ENCODE peak calls at places on chromosomes 7 and 10, in nine cellular contexts. One of them, this sample, is unnamed.

GRCh38 chr10:72816565-72816964 is 77.0 kb upstream of the OIT3 start:
- DNase-seq in CD4-positive, alpha-beta memory T cell: no peak
- DNase-seq in GM12864: no peak
- DNase-seq in NCI-H345: no peak
- DNase-seq in NCI-H1105 treated with DMSO at 0.1 percent for 48 hours: no peak
- DNase-seq in amygdala: no peak
- DNase-seq in stimulated activated naive CD8-positive, alpha-beta T cell treated with anti-CD3 and anti-CD28 coated beads, Interleukin-15, Interleukin-2, amounts not matched to agents 100 U/mL and 50 U/mL, for 24 hours: no peak
- DNase-seq in naive thymus-derived CD8-positive, alpha-beta T cell: no peak
- DNase-seq in left cardiac atrium: no peak
- DNase-seq in this sample: no peak

GRCh38 chr7:76272872-76273271 is 29.6 kb upstream of the HSPB1 start:
- DNase-seq in CD4-positive, alpha-beta memory T cell: no peak
- DNase-seq in GM12864: no peak
- DNase-seq in NCI-H345: peak; percentile 17
- DNase-seq in NCI-H1105 treated with DMSO at 0.1 percent for 48 hours: no peak
- DNase-seq in amygdala: no peak
- DNase-seq in stimulated activated naive CD8-positive, alpha-beta T cell treated with anti-CD3 and anti-CD28 coated beads, Interleukin-15, Interleukin-2, amounts not matched to agents 100 U/mL and 50 U/mL, for 24 hours: no peak
- DNase-seq in naive thymus-derived CD8-positive, alpha-beta T cell: no peak
- DNase-seq in left cardiac atrium: no peak
- DNase-seq in this sample: no peak

GRCh38 chr7:48171190-48171589 is at the start of gene ABCA13:
- DNase-seq in CD4-positive, alpha-beta memory T cell: no peak
- DNase-seq in GM12864: no peak
- DNase-seq in NCI-H345: no peak
- DNase-seq in NCI-H1105 treated with DMSO at 0.1 percent for 48 hours: no peak
- DNase-seq in amygdala: no peak
- DNase-seq in stimulated activated naive CD8-positive, alpha-beta T cell treated with anti-CD3 and anti-CD28 coated beads, Interleukin-15, Interleukin-2, amounts not matched to agents 100 U/mL and 50 U/mL, for 24 hours: no peak
- DNase-seq in naive thymus-derived CD8-positive, alpha-beta T cell: no peak
- DNase-seq in left cardiac atrium: no peak
- DNase-seq in this sample: no peak

GRCh38 chr7:30470783-30471182 is 7.8 kb downstream of the NOD1 start:
- DNase-seq in CD4-positive, alpha-beta memory T cell: no peak
- DNase-seq in GM12864: no peak
- DNase-seq in NCI-H345: peak; percentile 53
- DNase-seq in NCI-H1105 treated with DMSO at 0.1 percent for 48 hours: peak; percentile 84
- DNase-seq in amygdala: no peak
- DNase-seq in stimulated activated naive CD8-positive, alpha-beta T cell treated with anti-CD3 and anti-CD28 coated beads, Interleukin-15, Interleukin-2, amounts not matched to agents 100 U/mL and 50 U/mL, for 24 hours: no peak
- DNase-seq in naive thymus-derived CD8-positive, alpha-beta T cell: no peak
- DNase-seq in left cardiac atrium: peak; percentile 65
- DNase-seq in this sample: no peak

GRCh38 chr10:88858493-88858892 is 6.8 kb upstream of the ANKRD22 start:
- DNase-seq in CD4-positive, alpha-beta memory T cell: no peak
- DNase-seq in GM12864: no peak
- DNase-seq in NCI-H345: no peak
- DNase-seq in NCI-H1105 treated with DMSO at 0.1 percent for 48 hours: no peak
- DNase-seq in amygdala: no peak
- DNase-seq in stimulated activated naive CD8-positive, alpha-beta T cell treated with anti-CD3 and anti-CD28 coated beads, Interleukin-15, Interleukin-2, amounts not matched to agents 100 U/mL and 50 U/mL, for 24 hours: no peak
- DNase-seq in naive thymus-derived CD8-positive, alpha-beta T cell: no peak
- DNase-seq in left cardiac atrium: no peak
- DNase-seq in this sample: no peak

GRCh38 chr7:134350682-134351081 is 34.0 kb upstream of the SLC35B4 start:
- DNase-seq in CD4-positive, alpha-beta memory T cell: no peak
- DNase-seq in GM12864: no peak
- DNase-seq in NCI-H345: no peak
- DNase-seq in NCI-H1105 treated with DMSO at 0.1 percent for 48 hours: no peak
- DNase-seq in amygdala: no peak
- DNase-seq in stimulated activated naive CD8-positive, alpha-beta T cell treated with anti-CD3 and anti-CD28 coated beads, Interleukin-15, Interleukin-2, amounts not matched to agents 100 U/mL and 50 U/mL, for 24 hours: no peak
- DNase-seq in naive thymus-derived CD8-positive, alpha-beta T cell: no peak
- DNase-seq in left cardiac atrium: no peak
- DNase-seq in this sample: no peak

GRCh38 chr10:82211331-82211730 is 336.3 kb downstream of the NRG3 start:
- DNase-seq in CD4-positive, alpha-beta memory T cell: no peak
- DNase-seq in GM12864: no peak
- DNase-seq in NCI-H345: no peak
- DNase-seq in NCI-H1105 treated with DMSO at 0.1 percent for 48 hours: no peak
- DNase-seq in amygdala: no peak
- DNase-seq in stimulated activated naive CD8-positive, alpha-beta T cell treated with anti-CD3 and anti-CD28 coated beads, Interleukin-15, Interleukin-2, amounts not matched to agents 100 U/mL and 50 U/mL, for 24 hours: no peak
- DNase-seq in naive thymus-derived CD8-positive, alpha-beta T cell: no peak
- DNase-seq in left cardiac atrium: peak; percentile 28
- DNase-seq in this sample: no peak

GRCh38 chr7:31087351-31087750 is 35.2 kb downstream of the ADCYAP1R1 start:
- DNase-seq in CD4-positive, alpha-beta memory T cell: no peak
- DNase-seq in GM12864: no peak
- DNase-seq in NCI-H345: no peak
- DNase-seq in NCI-H1105 treated with DMSO at 0.1 percent for 48 hours: no peak
- DNase-seq in amygdala: no peak
- DNase-seq in stimulated activated naive CD8-positive, alpha-beta T cell treated with anti-CD3 and anti-CD28 coated beads, Interleukin-15, Interleukin-2, amounts not matched to agents 100 U/mL and 50 U/mL, for 24 hours: no peak
- DNase-seq in naive thymus-derived CD8-positive, alpha-beta T cell: no peak
- DNase-seq in left cardiac atrium: no peak
- DNase-seq in this sample: peak; percentile 28

GRCh38 chr7:12244129-12244528 is 33.0 kb downstream of the TMEM106B start:
- DNase-seq in CD4-positive, alpha-beta memory T cell: no peak
- DNase-seq in GM12864: no peak
- DNase-seq in NCI-H345: no peak
- DNase-seq in NCI-H1105 treated with DMSO at 0.1 percent for 48 hours: no peak
- DNase-seq in amygdala: no peak
- DNase-seq in stimulated activated naive CD8-positive, alpha-beta T cell treated with anti-CD3 and anti-CD28 coated beads, Interleukin-15, Interleukin-2, amounts not matched to agents 100 U/mL and 50 U/mL, for 24 hours: no peak
- DNase-seq in naive thymus-derived CD8-positive, alpha-beta T cell: no peak
- DNase-seq in left cardiac atrium: peak; percentile 28
- DNase-seq in this sample: no peak

GRCh38 chr10:101236376-101237079 is 7.3 kb upstream of the LBX1 start:
- DNase-seq in CD4-positive, alpha-beta memory T cell: no peak
- DNase-seq in GM12864: no peak
- DNase-seq in NCI-H345: no peak
- DNase-seq in NCI-H1105 treated with DMSO at 0.1 percent for 48 hours: no peak
- DNase-seq in amygdala: no peak
- DNase-seq in stimulated activated naive CD8-positive, alpha-beta T cell treated with anti-CD3 and anti-CD28 coated beads, Interleukin-15, Interleukin-2, amounts not matched to agents 100 U/mL and 50 U/mL, for 24 hours: no peak
- DNase-seq in naive thymus-derived CD8-positive, alpha-beta T cell: no peak
- DNase-seq in left cardiac atrium: no peak
- DNase-seq in this sample: no peak

GRCh38 chr10:30433779-30434272 is at the start of gene MAP3K8:
- DNase-seq in CD4-positive, alpha-beta memory T cell: peak; percentile 79
- DNase-seq in GM12864: peak; percentile 75
- DNase-seq in NCI-H345: peak; percentile 65
- DNase-seq in NCI-H1105 treated with DMSO at 0.1 percent for 48 hours: peak; percentile 51
- DNase-seq in amygdala: peak; percentile 60
- DNase-seq in stimulated activated naive CD8-positive, alpha-beta T cell treated with anti-CD3 and anti-CD28 coated beads, Interleukin-15, Interleukin-2, amounts not matched to agents 100 U/mL and 50 U/mL, for 24 hours: peak; percentile 93
- DNase-seq in naive thymus-derived CD8-positive, alpha-beta T cell: peak; percentile 61
- DNase-seq in left cardiac atrium: peak; percentile 95
- DNase-seq in this sample: peak; percentile 98

GRCh38 chr7:26705567-26705966 is 158.8 kb downstream of the SKAP2 start:
- DNase-seq in CD4-positive, alpha-beta memory T cell: no peak
- DNase-seq in GM12864: no peak
- DNase-seq in NCI-H345: peak; percentile 7
- DNase-seq in NCI-H1105 treated with DMSO at 0.1 percent for 48 hours: peak; percentile 85
- DNase-seq in amygdala: no peak
- DNase-seq in stimulated activated naive CD8-positive, alpha-beta T cell treated with anti-CD3 and anti-CD28 coated beads, Interleukin-15, Interleukin-2, amounts not matched to agents 100 U/mL and 50 U/mL, for 24 hours: no peak
- DNase-seq in naive thymus-derived CD8-positive, alpha-beta T cell: no peak
- DNase-seq in left cardiac atrium: no peak
- DNase-seq in this sample: no peak

GRCh38 chr10:87861953-87862643 is 1.2 kb downstream of the KLLN start:
- DNase-seq in CD4-positive, alpha-beta memory T cell: peak; percentile 92
- DNase-seq in GM12864: peak; percentile 99
- DNase-seq in NCI-H345: peak; percentile 66
- DNase-seq in NCI-H1105 treated with DMSO at 0.1 percent for 48 hours: peak; percentile 48
- DNase-seq in amygdala: peak; percentile 91
- DNase-seq in stimulated activated naive CD8-positive, alpha-beta T cell treated with anti-CD3 and anti-CD28 coated beads, Interleukin-15, Interleukin-2, amounts not matched to agents 100 U/mL and 50 U/mL, for 24 hours: peak; percentile 94
- DNase-seq in naive thymus-derived CD8-positive, alpha-beta T cell: peak; percentile 94
- DNase-seq in left cardiac atrium: peak; percentile 97
- DNase-seq in this sample: peak; percentile 99

GRCh38 chr10:78578929-78579328 is 489.8 kb upstream of the ZMIZ1 start:
- DNase-seq in CD4-positive, alpha-beta memory T cell: no peak
- DNase-seq in GM12864: no peak
- DNase-seq in NCI-H345: peak; percentile 21
- DNase-seq in NCI-H1105 treated with DMSO at 0.1 percent for 48 hours: no peak
- DNase-seq in amygdala: no peak
- DNase-seq in stimulated activated naive CD8-positive, alpha-beta T cell treated with anti-CD3 and anti-CD28 coated beads, Interleukin-15, Interleukin-2, amounts not matched to agents 100 U/mL and 50 U/mL, for 24 hours: peak; percentile 72
- DNase-seq in naive thymus-derived CD8-positive, alpha-beta T cell: no peak
- DNase-seq in left cardiac atrium: no peak
- DNase-seq in this sample: no peak

GRCh38 chr10:30784521-30784895 is 155.0 kb upstream of the LYZL2 start:
- DNase-seq in CD4-positive, alpha-beta memory T cell: no peak
- DNase-seq in GM12864: no peak
- DNase-seq in NCI-H345: no peak
- DNase-seq in NCI-H1105 treated with DMSO at 0.1 percent for 48 hours: peak; percentile 44
- DNase-seq in amygdala: no peak
- DNase-seq in stimulated activated naive CD8-positive, alpha-beta T cell treated with anti-CD3 and anti-CD28 coated beads, Interleukin-15, Interleukin-2, amounts not matched to agents 100 U/mL and 50 U/mL, for 24 hours: no peak
- DNase-seq in naive thymus-derived CD8-positive, alpha-beta T cell: no peak
- DNase-seq in left cardiac atrium: no peak
- DNase-seq in this sample: no peak

GRCh38 chr7:45132708-45133320 is 21.3 kb upstream of the TBRG4 start:
- DNase-seq in CD4-positive, alpha-beta memory T cell: no peak
- DNase-seq in GM12864: no peak
- DNase-seq in NCI-H345: no peak
- DNase-seq in NCI-H1105 treated with DMSO at 0.1 percent for 48 hours: no peak
- DNase-seq in amygdala: no peak
- DNase-seq in stimulated activated naive CD8-positive, alpha-beta T cell treated with anti-CD3 and anti-CD28 coated beads, Interleukin-15, Interleukin-2, amounts not matched to agents 100 U/mL and 50 U/mL, for 24 hours: no peak
- DNase-seq in naive thymus-derived CD8-positive, alpha-beta T cell: no peak
- DNase-seq in left cardiac atrium: no peak
- DNase-seq in this sample: peak; percentile 52

GRCh38 chr10:73905256-73906018 is 5.5 kb upstream of the PLAU start:
- DNase-seq in CD4-positive, alpha-beta memory T cell: no peak
- DNase-seq in GM12864: no peak
- DNase-seq in NCI-H345: peak; percentile 47
- DNase-seq in NCI-H1105 treated with DMSO at 0.1 percent for 48 hours: no peak
- DNase-seq in amygdala: no peak
- DNase-seq in stimulated activated naive CD8-positive, alpha-beta T cell treated with anti-CD3 and anti-CD28 coated beads, Interleukin-15, Interleukin-2, amounts not matched to agents 100 U/mL and 50 U/mL, for 24 hours: no peak
- DNase-seq in naive thymus-derived CD8-positive, alpha-beta T cell: no peak
- DNase-seq in left cardiac atrium: no peak
- DNase-seq in this sample: no peak

GRCh38 chr10:130218181-130218641 is 82.0 kb downstream of the GLRX3 start:
- DNase-seq in CD4-positive, alpha-beta memory T cell: no peak
- DNase-seq in GM12864: no peak
- DNase-seq in NCI-H345: no peak
- DNase-seq in NCI-H1105 treated with DMSO at 0.1 percent for 48 hours: no peak
- DNase-seq in amygdala: no peak
- DNase-seq in stimulated activated naive CD8-positive, alpha-beta T cell treated with anti-CD3 and anti-CD28 coated beads, Interleukin-15, Interleukin-2, amounts not matched to agents 100 U/mL and 50 U/mL, for 24 hours: no peak
- DNase-seq in naive thymus-derived CD8-positive, alpha-beta T cell: no peak
- DNase-seq in left cardiac atrium: no peak
- DNase-seq in this sample: peak; percentile 54

GRCh38 chr10:58781873-58782488 is 269.3 kb downstream of the BICC1 start:
- DNase-seq in CD4-positive, alpha-beta memory T cell: peak; percentile 2
- DNase-seq in GM12864: no peak
- DNase-seq in NCI-H345: peak; percentile 38
- DNase-seq in NCI-H1105 treated with DMSO at 0.1 percent for 48 hours: peak; percentile 36
- DNase-seq in amygdala: no peak
- DNase-seq in stimulated activated naive CD8-positive, alpha-beta T cell treated with anti-CD3 and anti-CD28 coated beads, Interleukin-15, Interleukin-2, amounts not matched to agents 100 U/mL and 50 U/mL, for 24 hours: no peak
- DNase-seq in naive thymus-derived CD8-positive, alpha-beta T cell: peak; percentile 12
- DNase-seq in left cardiac atrium: no peak
- DNase-seq in this sample: no peak

GRCh38 chr7:28747854-28748253 is 210.3 kb downstream of the TRIL start:
- DNase-seq in CD4-positive, alpha-beta memory T cell: no peak
- DNase-seq in GM12864: no peak
- DNase-seq in NCI-H345: no peak
- DNase-seq in NCI-H1105 treated with DMSO at 0.1 percent for 48 hours: no peak
- DNase-seq in amygdala: no peak
- DNase-seq in stimulated activated naive CD8-positive, alpha-beta T cell treated with anti-CD3 and anti-CD28 coated beads, Interleukin-15, Interleukin-2, amounts not matched to agents 100 U/mL and 50 U/mL, for 24 hours: no peak
- DNase-seq in naive thymus-derived CD8-positive, alpha-beta T cell: no peak
- DNase-seq in left cardiac atrium: no peak
- DNase-seq in this sample: no peak

GRCh38 chr7:135414850-135415439 is 95.0 kb downstream of the CNOT4 start:
- DNase-seq in CD4-positive, alpha-beta memory T cell: peak; percentile 4
- DNase-seq in GM12864: peak; percentile 24
- DNase-seq in NCI-H345: peak; percentile 34
- DNase-seq in NCI-H1105 treated with DMSO at 0.1 percent for 48 hours: peak; percentile 50
- DNase-seq in amygdala: no peak
- DNase-seq in stimulated activated naive CD8-positive, alpha-beta T cell treated with anti-CD3 and anti-CD28 coated beads, Interleukin-15, Interleukin-2, amounts not matched to agents 100 U/mL and 50 U/mL, for 24 hours: peak; percentile 32
- DNase-seq in naive thymus-derived CD8-positive, alpha-beta T cell: peak; percentile 7
- DNase-seq in left cardiac atrium: no peak
- DNase-seq in this sample: no peak

GRCh38 chr10:17001961-17002749 is 127.5 kb downstream of the CUBN start:
- DNase-seq in CD4-positive, alpha-beta memory T cell: peak; percentile 65
- DNase-seq in GM12864: no peak
- DNase-seq in NCI-H345: no peak
- DNase-seq in NCI-H1105 treated with DMSO at 0.1 percent for 48 hours: no peak
- DNase-seq in amygdala: no peak
- DNase-seq in stimulated activated naive CD8-positive, alpha-beta T cell treated with anti-CD3 and anti-CD28 coated beads, Interleukin-15, Interleukin-2, amounts not matched to agents 100 U/mL and 50 U/mL, for 24 hours: peak; percentile 33
- DNase-seq in naive thymus-derived CD8-positive, alpha-beta T cell: peak; percentile 57
- DNase-seq in left cardiac atrium: peak; percentile 41
- DNase-seq in this sample: no peak

GRCh38 chr7:75950111-75950681 is 35.2 kb downstream of the POR start:
- DNase-seq in CD4-positive, alpha-beta memory T cell: no peak
- DNase-seq in GM12864: no peak
- DNase-seq in NCI-H345: no peak
- DNase-seq in NCI-H1105 treated with DMSO at 0.1 percent for 48 hours: no peak
- DNase-seq in amygdala: no peak
- DNase-seq in stimulated activated naive CD8-positive, alpha-beta T cell treated with anti-CD3 and anti-CD28 coated beads, Interleukin-15, Interleukin-2, amounts not matched to agents 100 U/mL and 50 U/mL, for 24 hours: no peak
- DNase-seq in naive thymus-derived CD8-positive, alpha-beta T cell: no peak
- DNase-seq in left cardiac atrium: peak; percentile 41
- DNase-seq in this sample: no peak

GRCh38 chr10:84943541-84943940 is 615.2 kb downstream of the CCSER2 start:
- DNase-seq in CD4-positive, alpha-beta memory T cell: no peak
- DNase-seq in GM12864: no peak
- DNase-seq in NCI-H345: no peak
- DNase-seq in NCI-H1105 treated with DMSO at 0.1 percent for 48 hours: no peak
- DNase-seq in amygdala: no peak
- DNase-seq in stimulated activated naive CD8-positive, alpha-beta T cell treated with anti-CD3 and anti-CD28 coated beads, Interleukin-15, Interleukin-2, amounts not matched to agents 100 U/mL and 50 U/mL, for 24 hours: no peak
- DNase-seq in naive thymus-derived CD8-positive, alpha-beta T cell: no peak
- DNase-seq in left cardiac atrium: no peak
- DNase-seq in this sample: no peak

GRCh38 chr10:22229756-22230330 is 12.0 kb upstream of the EBLN1 start:
- DNase-seq in CD4-positive, alpha-beta memory T cell: no peak
- DNase-seq in GM12864: no peak
- DNase-seq in NCI-H345: peak; percentile 3
- DNase-seq in NCI-H1105 treated with DMSO at 0.1 percent for 48 hours: peak; percentile 16
- DNase-seq in amygdala: no peak
- DNase-seq in stimulated activated naive CD8-positive, alpha-beta T cell treated with anti-CD3 and anti-CD28 coated beads, Interleukin-15, Interleukin-2, amounts not matched to agents 100 U/mL and 50 U/mL, for 24 hours: no peak
- DNase-seq in naive thymus-derived CD8-positive, alpha-beta T cell: no peak
- DNase-seq in left cardiac atrium: no peak
- DNase-seq in this sample: no peak

GRCh38 chr10:70830185-70830584 is 14.4 kb downstream of the SGPL1 start:
- DNase-seq in CD4-positive, alpha-beta memory T cell: no peak
- DNase-seq in GM12864: no peak
- DNase-seq in NCI-H345: no peak
- DNase-seq in NCI-H1105 treated with DMSO at 0.1 percent for 48 hours: no peak
- DNase-seq in amygdala: no peak
- DNase-seq in stimulated activated naive CD8-positive, alpha-beta T cell treated with anti-CD3 and anti-CD28 coated beads, Interleukin-15, Interleukin-2, amounts not matched to agents 100 U/mL and 50 U/mL, for 24 hours: no peak
- DNase-seq in naive thymus-derived CD8-positive, alpha-beta T cell: no peak
- DNase-seq in left cardiac atrium: no peak
- DNase-seq in this sample: no peak

GRCh38 chr10:77974396-77975074 is 48.0 kb upstream of the DLG5 start:
- DNase-seq in CD4-positive, alpha-beta memory T cell: no peak
- DNase-seq in GM12864: no peak
- DNase-seq in NCI-H345: no peak
- DNase-seq in NCI-H1105 treated with DMSO at 0.1 percent for 48 hours: no peak
- DNase-seq in amygdala: no peak
- DNase-seq in stimulated activated naive CD8-positive, alpha-beta T cell treated with anti-CD3 and anti-CD28 coated beads, Interleukin-15, Interleukin-2, amounts not matched to agents 100 U/mL and 50 U/mL, for 24 hours: no peak
- DNase-seq in naive thymus-derived CD8-positive, alpha-beta T cell: no peak
- DNase-seq in left cardiac atrium: no peak
- DNase-seq in this sample: no peak

GRCh38 chr10:79211616-79212015 is 135.7 kb upstream of the PPIF start:
- DNase-seq in CD4-positive, alpha-beta memory T cell: no peak
- DNase-seq in GM12864: no peak
- DNase-seq in NCI-H345: no peak
- DNase-seq in NCI-H1105 treated with DMSO at 0.1 percent for 48 hours: no peak
- DNase-seq in amygdala: no peak
- DNase-seq in stimulated activated naive CD8-positive, alpha-beta T cell treated with anti-CD3 and anti-CD28 coated beads, Interleukin-15, Interleukin-2, amounts not matched to agents 100 U/mL and 50 U/mL, for 24 hours: no peak
- DNase-seq in naive thymus-derived CD8-positive, alpha-beta T cell: no peak
- DNase-seq in left cardiac atrium: no peak
- DNase-seq in this sample: no peak

GRCh38 chr10:116053910-116054309 is 219.1 kb downstream of the GFRA1 start:
- DNase-seq in CD4-positive, alpha-beta memory T cell: no peak
- DNase-seq in GM12864: no peak
- DNase-seq in NCI-H345: no peak
- DNase-seq in NCI-H1105 treated with DMSO at 0.1 percent for 48 hours: no peak
- DNase-seq in amygdala: no peak
- DNase-seq in stimulated activated naive CD8-positive, alpha-beta T cell treated with anti-CD3 and anti-CD28 coated beads, Interleukin-15, Interleukin-2, amounts not matched to agents 100 U/mL and 50 U/mL, for 24 hours: no peak
- DNase-seq in naive thymus-derived CD8-positive, alpha-beta T cell: no peak
- DNase-seq in left cardiac atrium: no peak
- DNase-seq in this sample: no peak

GRCh38 chr7:92932450-92932849 is 96.1 kb upstream of the CDK6 start:
- DNase-seq in CD4-positive, alpha-beta memory T cell: no peak
- DNase-seq in GM12864: no peak
- DNase-seq in NCI-H345: no peak
- DNase-seq in NCI-H1105 treated with DMSO at 0.1 percent for 48 hours: no peak
- DNase-seq in amygdala: no peak
- DNase-seq in stimulated activated naive CD8-positive, alpha-beta T cell treated with anti-CD3 and anti-CD28 coated beads, Interleukin-15, Interleukin-2, amounts not matched to agents 100 U/mL and 50 U/mL, for 24 hours: no peak
- DNase-seq in naive thymus-derived CD8-positive, alpha-beta T cell: no peak
- DNase-seq in left cardiac atrium: no peak
- DNase-seq in this sample: no peak

This sample was measured in spleen.